ENCODE peak calls at places on chromosomes 2 and 18, in six cellular contexts. V is GM23338, X is hepatocyte, G is neural progenitor cell, W is OCI-LY7, P is HCT116. Y is an unnamed sample.

GRCh38 chr18:62183578-62184195 is 3.2 kb downstream of the PIGN start:
- DNase-seq in P (peak), X (peak), W (peak), V (peak), G (peak), Y (peak)

GRCh38 chr2:157194097-157194688 is 63.3 kb upstream of the GALNT5 start:
- DNase-seq in V (peak), G (peak), X (peak), W (peak), P (peak), Y (peak)

GRCh38 chr2:38740851-38741541 is 10.2 kb downstream of the SRSF7 start:
- DNase-seq in P (no peak), V (peak), W (peak), G (peak), X (peak), Y (peak)

GRCh38 chr2:165280356-165280755 is 41.1 kb downstream of the SCN2A start:
- DNase-seq in X (peak), V (no peak), P (no peak), W (no peak), G (no peak), Y (no peak)

GRCh38 chr2:229133155-229133772 is 137.8 kb downstream of the PID1 start:
- DNase-seq in G (peak), P (peak), V (peak), W (peak), X (peak), Y (peak)

GRCh38 chr2:159497256-159497655 is 119.1 kb downstream of the BAZ2B start:
- DNase-seq in X (peak), V (no peak), P (peak), W (no peak), G (no peak), Y (peak)

GRCh38 chr2:124025896-124026295 is 809 bp downstream of the CNTNAP5 start:
- DNase-seq in X (no peak), V (peak), P (no peak), G (peak), W (no peak), Y (no peak)

GRCh38 chr2:42095923-42096408 is 48.1 kb downstream of the PKDCC start:
- DNase-seq in W (peak), V (peak), G (peak), P (peak), X (peak), Y (peak)

GRCh38 chr2:238720232-238720672 is 127.6 kb upstream of the TWIST2 start:
- DNase-seq in X (peak), G (peak), V (peak), W (peak), P (peak), Y (peak)

GRCh38 chr2:241722896-241723454 is 11.5 kb upstream of the D2HGDH start:
- DNase-seq in G (no peak), V (no peak), W (no peak), X (no peak), P (no peak), Y (no peak)

GRCh38 chr2:27243391-27244130 is 19.3 kb downstream of the SLC30A3 start:
- DNase-seq in W (no peak), G (no peak), X (no peak), P (no peak), V (no peak), Y (no peak)

GRCh38 chr2:70716951-70717350 is 51.0 kb downstream of the ADD2 start:
- DNase-seq in P (no peak), X (no peak), G (no peak), W (no peak), V (no peak), Y (no peak)

GRCh38 chr2:151520976-151521375 is 111.3 kb downstream of the RIF1 start:
- DNase-seq in V (no peak), W (no peak), G (no peak), P (no peak), X (no peak), Y (no peak)
- H3K27ac ChIP-seq in V (peak), W (no peak), G (no peak), P (no peak), X (no peak), Y (no peak)

DNA sequence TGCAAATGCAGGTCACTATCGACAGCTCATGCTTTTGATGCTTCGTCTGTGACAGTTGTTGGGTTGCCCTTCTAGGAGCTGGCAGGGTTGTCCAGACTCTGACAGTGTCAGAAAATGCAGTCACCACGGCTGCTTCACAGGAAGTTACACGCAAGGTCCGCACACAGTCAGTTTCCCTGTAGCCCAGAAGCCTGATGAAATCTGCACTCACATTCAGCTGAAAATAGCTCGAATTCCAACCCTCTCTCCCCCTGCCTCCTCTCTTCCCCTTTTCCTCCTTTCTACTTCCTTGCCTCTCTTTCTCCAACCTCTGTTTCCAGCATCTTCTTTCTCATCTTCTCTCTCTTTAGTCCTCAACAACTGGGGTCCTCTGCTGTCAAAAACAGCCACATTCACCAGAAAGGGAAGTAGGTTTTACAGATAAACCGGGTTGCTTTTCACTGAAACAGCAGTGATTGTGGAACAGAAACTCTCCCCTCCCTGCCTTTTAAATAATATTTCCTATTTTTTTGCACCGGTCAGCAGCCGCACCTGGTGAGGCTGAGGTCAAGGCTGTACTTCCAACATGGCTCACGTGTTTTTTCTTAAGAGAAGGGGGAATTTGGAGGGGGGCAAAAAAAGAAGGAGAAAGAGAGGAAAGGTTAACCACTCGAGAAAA is 69.2 kb downstream of the BCL11A start:
- DNase-seq in G (peak), P (no peak), W (peak), V (peak), X (no peak), Y (peak)
- H2AFZ ChIP-seq in G (peak), P (no peak), W (no peak), V (no peak), X (peak), Y (peak)

GRCh38 chr2:145690183-145690582 is 1170.3 kb upstream of the ZEB2 start:
- DNase-seq in X (no peak), W (no peak), P (no peak), G (no peak), V (no peak), Y (peak)
- TF ChIP-seq EZH2phosphoT487 in X (no peak), W (no peak), P (no peak), G (no peak), V (no peak), Y (no peak)

DNA sequence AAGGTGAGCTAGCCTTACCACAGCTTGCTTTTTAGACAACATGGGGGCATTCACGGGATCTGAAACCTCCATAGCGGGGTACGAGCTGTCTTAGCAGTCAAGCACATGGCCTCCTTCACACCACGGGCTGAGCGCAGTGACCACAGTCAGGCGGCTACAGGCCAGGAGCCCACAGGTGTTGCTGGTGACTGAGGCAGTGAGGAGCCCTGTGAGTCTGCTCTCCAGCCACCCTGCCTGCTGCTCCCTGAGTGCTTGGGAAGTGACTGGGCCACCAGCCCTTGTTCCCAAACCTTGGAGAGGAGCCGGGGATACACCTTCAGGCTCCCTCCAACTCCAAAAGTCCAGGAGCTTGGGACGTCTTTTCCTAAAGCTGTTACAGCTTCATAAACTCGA is 418.1 kb upstream of the MYT1L start:
- DNase-seq in X (no peak), P (no peak), W (no peak), G (no peak), V (no peak), Y (no peak)
- H3K27ac ChIP-seq in X (no peak), P (no peak), W (no peak), G (no peak), V (no peak), Y (no peak)

DNA sequence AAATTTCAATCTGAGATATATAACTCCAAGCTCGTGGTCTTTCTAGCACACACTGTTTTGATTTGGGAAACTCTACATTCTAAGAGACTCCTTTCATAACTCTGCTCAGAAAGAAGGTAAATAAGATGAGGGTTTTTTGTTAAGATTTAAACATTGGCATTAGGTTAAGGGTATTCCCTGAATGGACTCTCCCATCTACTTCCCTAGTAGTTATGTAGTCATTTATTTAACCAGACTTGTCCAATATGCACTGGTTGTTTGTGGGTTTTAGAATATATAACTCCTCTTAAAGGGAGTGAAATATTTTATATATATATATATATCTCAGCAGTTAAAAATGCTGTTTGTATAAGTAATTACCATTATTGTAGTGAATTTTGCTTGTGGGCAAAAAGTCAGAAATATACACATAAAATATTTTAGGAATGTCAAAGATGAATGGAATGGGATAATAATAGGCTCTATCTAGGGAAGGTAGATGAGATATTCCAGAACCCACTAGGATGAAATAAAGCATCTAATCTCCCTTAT is 61.5 kb upstream of the WDR75 start:
- DNase-seq in X (no peak), V (no peak), P (no peak), W (no peak), G (no peak), Y (no peak)
- H2AFZ ChIP-seq in X (no peak), V (no peak), P (peak), W (no peak), G (peak), Y (no peak)

DNA sequence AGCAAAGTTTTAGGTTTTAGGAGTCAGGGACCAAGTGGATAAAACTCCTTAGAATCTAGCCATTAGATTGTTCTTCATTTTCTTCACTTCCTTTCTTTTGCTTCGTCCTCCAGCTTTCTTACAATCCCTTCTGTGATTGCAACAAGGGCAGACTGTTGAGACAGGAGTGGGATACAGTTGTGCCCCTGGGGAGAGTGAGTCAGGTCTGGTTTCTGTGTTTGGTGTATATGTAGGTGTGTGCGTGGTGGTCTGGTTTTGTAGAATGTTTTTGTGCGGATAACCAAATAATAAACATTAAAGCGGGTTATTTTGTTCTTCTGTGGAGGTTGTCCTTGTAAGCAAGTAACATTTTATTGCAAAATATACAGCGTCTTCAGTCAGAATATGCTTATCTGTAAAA is 7.3 kb downstream of the INSIG2 start:
- DNase-seq in X (no peak), W (no peak), G (no peak), P (no peak), V (no peak), Y (peak)
- TF ChIP-seq EZH2phosphoT487 in X (no peak), W (no peak), G (no peak), P (no peak), V (no peak), Y (no peak)

GRCh38 chr2:178829299-178829698 is 22.1 kb upstream of the TTN start:
- DNase-seq in W (no peak), X (no peak), G (no peak), P (no peak), V (no peak), Y (peak)
- H3K27ac ChIP-seq in W (no peak), X (no peak), G (no peak), P (no peak), V (no peak), Y (no peak)

GRCh38 chr2:8535821-8536685 is 145.8 kb upstream of the ID2 start:
- DNase-seq in X (no peak), V (no peak), W (peak), P (no peak), G (no peak), Y (peak)

GRCh38 chr2:8533923-8534322 is 147.9 kb upstream of the ID2 start:
- DNase-seq in V (no peak), W (no peak), G (no peak), X (no peak), P (no peak), Y (no peak)

GRCh38 chr2:8534729-8535397 is 147.0 kb upstream of the ID2 start:
- DNase-seq in G (no peak), W (peak), P (no peak), V (no peak), X (peak), Y (peak)

GRCh38 chr2:8534386-8534728 is 147.5 kb upstream of the ID2 start:
- DNase-seq in G (no peak), V (no peak), X (no peak), W (no peak), P (no peak), Y (no peak)

DNA sequence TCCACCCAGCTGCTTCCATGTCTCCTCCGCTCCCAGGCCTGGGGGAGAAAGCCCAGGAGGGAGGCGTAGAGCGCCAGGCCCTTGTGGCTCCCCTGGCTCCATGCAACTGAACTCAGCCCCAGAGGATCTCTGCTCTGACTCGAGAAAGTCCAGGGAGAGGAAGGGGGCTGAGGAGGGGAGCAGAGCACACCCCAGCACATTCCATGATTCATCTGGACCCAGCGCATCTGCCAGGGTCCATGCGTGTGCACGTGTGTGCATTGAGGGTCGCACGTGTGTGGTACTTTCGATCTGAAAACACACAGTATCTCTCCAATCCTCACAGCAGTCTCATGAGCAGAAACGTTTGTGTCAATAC is 146.5 kb upstream of the ID2 start:
- DNase-seq in X (no peak), G (no peak), W (no peak), V (no peak), P (no peak), Y (no peak)
- H2AFZ ChIP-seq in X (no peak), G (peak), W (no peak), V (no peak), P (no peak), Y (peak)

GRCh38 chr2:134917958-134918517 is 584 bp upstream of the CCNT2 start:
- DNase-seq in V (no peak), W (peak), P (no peak), G (no peak), X (no peak), Y (peak)
- TF ChIP-seq EZH2phosphoT487 in V (no peak), W (no peak), P (no peak), G (no peak), X (no peak), Y (no peak)

GRCh38 chr2:86671304-86671981 is 47.8 kb upstream of the RNF103 start:
- DNase-seq in G (no peak), W (no peak), X (peak), V (no peak), P (no peak), Y (peak)

GRCh38 chr2:86675104-86675503 is 45.0 kb upstream of the RMND5A start:
- DNase-seq in X (no peak), P (no peak), V (no peak), G (no peak), W (no peak), Y (no peak)

GRCh38 chr2:86673976-86674670 is 46.0 kb upstream of the RMND5A start:
- DNase-seq in X (no peak), W (no peak), P (no peak), G (no peak), V (no peak), Y (no peak)

GRCh38 chr2:86673011-86673410 is 47.1 kb upstream of the RMND5A start:
- DNase-seq in V (no peak), W (no peak), X (no peak), P (no peak), G (no peak), Y (no peak)

GRCh38 chr2:86672027-86672545 is 48.0 kb upstream of the RMND5A start:
- DNase-seq in P (no peak), X (no peak), G (no peak), W (no peak), V (no peak), Y (no peak)
- H3K27ac ChIP-seq in P (no peak), X (peak), G (no peak), W (no peak), V (no peak), Y (no peak)